ENCODE peak calls at places on chromosomes 7 and 10, in six cellular contexts. E, M, Q, B, V and Z are unnamed samples.

GRCh38 chr10:30365278-30365677 is 16.2 kb upstream of the MTPAP start:
- DNase-seq in M (peak), Q (no peak), V (no peak), E (no peak), B (no peak), Z (no peak)

GRCh38 chr10:1273372-1274097 is 217.3 kb downstream of the WDR37 start:
- DNase-seq in M (no peak), Q (peak), B (no peak), E (no peak), V (no peak), Z (no peak)

GRCh38 chr10:106625761-106626160 is 538.7 kb downstream of the SORCS1 start:
- DNase-seq in V (no peak), M (no peak), E (no peak), B (peak), Q (no peak), Z (no peak)

GRCh38 chr10:118017850-118018249 is 28.9 kb downstream of the RAB11FIP2 start:
- DNase-seq in M (no peak), E (no peak), B (peak), Q (peak), V (no peak), Z (no peak)

GRCh38 chr7:123719481-123719806 is 29.4 kb downstream of the WASL start:
- DNase-seq in M (no peak), E (no peak), Q (no peak), V (no peak), B (no peak), Z (no peak)

GRCh38 chr10:33136781-33137180 is 178.8 kb upstream of the ITGB1 start:
- DNase-seq in B (no peak), V (no peak), M (peak), Q (no peak), E (peak), Z (no peak)

GRCh38 chr10:14173706-14174594 is 156.8 kb downstream of the FRMD4A start:
- DNase-seq in V (no peak), Q (peak), E (peak), M (no peak), B (peak), Z (no peak)

GRCh38 chr7:140242057-140243031 is 65.6 kb upstream of the KDM7A start:
- DNase-seq in B (no peak), Q (peak), E (no peak), M (no peak), V (no peak), Z (peak)

GRCh38 chr10:49497358-49497757 is 41.6 kb downstream of the ERCC6 start:
- DNase-seq in Q (no peak), B (no peak), E (no peak), M (no peak), V (no peak), Z (no peak)

GRCh38 chr10:97763411-97763810 is 8.4 kb downstream of the SFRP5 start:
- DNase-seq in E (no peak), B (no peak), V (no peak), Q (no peak), M (no peak), Z (no peak)

DNA sequence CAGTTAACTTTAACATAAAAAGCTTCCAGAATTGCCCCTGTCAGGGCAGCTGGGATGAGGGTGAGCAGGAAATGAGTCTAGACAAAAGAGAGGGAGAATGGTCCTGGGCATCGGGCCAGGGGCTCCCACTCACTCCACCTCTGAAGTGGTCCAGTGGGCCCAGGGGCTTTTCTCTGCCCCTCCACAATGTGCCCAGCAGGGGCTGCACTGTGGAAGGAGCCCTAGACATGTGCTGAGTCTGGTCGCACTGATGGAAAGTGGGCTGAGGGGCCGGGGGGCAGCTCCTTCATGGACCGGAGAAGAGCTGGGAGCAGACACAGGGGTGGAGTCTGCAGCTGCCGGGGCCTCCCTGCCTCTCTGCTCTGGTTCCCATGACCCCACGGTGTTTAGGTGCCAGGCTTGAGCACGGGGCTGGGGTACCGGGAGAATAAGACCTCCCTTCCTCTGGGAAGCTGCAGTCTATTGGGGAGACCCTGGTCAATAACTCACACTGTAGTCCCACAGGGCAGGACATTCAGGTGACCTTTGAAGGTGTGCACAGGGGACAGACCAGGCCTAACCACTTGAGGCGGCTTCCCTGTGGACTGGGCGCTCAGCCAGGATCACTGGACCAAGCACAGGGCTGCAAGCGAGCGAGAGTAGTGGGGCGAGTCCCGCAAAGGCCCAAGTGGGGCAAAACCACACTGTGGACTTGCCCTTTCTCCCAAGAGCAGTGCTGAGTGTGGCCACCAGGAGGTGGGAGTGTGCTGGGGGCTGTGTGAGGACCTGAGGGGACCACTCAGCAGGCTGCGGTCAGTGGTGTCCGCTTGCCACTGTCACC is 6.1 kb downstream of the ADCY1 start:
- DNase-seq in M (no peak), V (no peak), Q (peak), E (no peak), B (peak), Z (peak)
- TF ChIP-seq CTCF in M (peak), V (no peak), Q (peak), E (peak), B (peak), Z (peak)

DNA sequence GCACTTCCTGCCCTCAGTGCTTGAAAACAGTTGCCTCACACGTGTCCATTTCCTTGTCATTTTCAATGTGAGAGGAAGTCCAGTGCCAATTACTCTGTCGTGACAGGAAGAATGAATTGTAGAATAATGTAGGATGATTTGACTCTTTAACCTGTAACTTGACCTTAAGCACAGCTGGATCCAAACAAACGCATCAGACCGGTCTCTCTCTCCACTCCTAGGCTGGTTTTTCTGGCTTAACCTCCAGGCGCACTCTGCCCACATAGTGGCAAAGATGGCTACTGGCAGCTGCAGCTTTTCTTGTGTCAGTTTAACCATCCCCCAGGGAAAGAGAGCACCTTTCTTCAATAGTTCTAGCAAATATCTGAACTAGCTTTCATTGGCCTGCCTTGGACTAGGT is 29.4 kb upstream of the PNLIPRP3 start:
- DNase-seq in B (no peak), E (no peak), M (no peak), Q (no peak), V (no peak), Z (no peak)
- H3K4me3 ChIP-seq in B (no peak), E (no peak), M (no peak), Q (no peak), V (no peak), Z (no peak)

GRCh38 chr7:134886353-134887057 is 99.8 kb upstream of the AGBL3 start:
- DNase-seq in E (peak), Q (no peak), B (no peak), V (no peak), M (no peak), Z (no peak)
- H3K27ac ChIP-seq in E (peak), Q (no peak), B (no peak), V (peak), M (no peak), Z (peak)

DNA sequence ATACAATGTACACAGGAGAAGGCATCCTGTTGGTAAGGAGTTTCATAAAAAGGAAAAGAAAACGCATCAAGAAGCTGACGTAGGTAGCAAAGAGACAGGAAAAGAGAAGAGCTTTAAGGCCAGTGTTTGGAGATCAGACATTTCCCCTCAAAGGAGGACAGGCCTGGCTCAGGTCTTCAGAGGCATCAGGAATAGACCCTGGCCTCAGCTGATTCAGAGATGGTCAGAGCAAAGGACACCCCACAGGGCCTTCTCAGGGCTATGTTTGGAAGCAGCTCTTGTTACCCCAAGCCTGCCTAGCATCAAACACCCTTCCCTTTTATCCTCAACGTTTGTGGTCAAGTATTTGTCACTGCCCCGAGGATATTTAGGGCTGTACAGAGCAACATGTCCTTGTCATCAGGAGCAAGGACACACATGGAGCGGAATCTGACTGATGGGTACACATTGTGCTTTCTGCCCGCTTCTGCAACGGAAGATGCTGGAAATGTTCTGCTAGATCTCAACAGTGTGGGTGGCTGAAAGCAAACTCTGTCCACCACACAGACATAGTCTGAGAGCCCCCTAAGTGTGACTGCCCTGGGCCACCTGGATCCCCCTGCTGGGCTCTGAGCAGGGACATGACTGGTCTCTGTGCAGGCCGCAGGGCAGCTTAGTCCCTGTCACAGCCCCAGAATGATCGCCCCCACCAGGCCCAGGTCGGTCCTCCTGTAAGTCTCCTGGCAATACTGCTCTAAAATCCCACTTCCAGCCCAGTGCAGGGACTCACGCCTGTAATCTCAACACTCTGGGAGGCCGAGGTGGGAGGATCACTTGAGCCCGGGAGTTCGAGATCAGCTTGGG is 1.0 kb upstream of the ZDHHC4 start:
- DNase-seq in E (no peak), M (no peak), V (no peak), B (no peak), Q (peak), Z (peak)
- TF ChIP-seq CTCF in E (no peak), M (peak), V (no peak), B (no peak), Q (peak), Z (no peak)